ENCODE peak calls at places on chromosomes 6 and 20, in seven cellular contexts. One of them, this sample, is unnamed. For H3K9me3, the result is how much of the 10 kb centered on the place peaks cover.

GRCh38 chr20:33531047-33531877 is 41.4 kb downstream of the CBFA2T2 start:
- DNase-seq in tibial nerve: no peak
- DNase-seq in lung: no peak
- DNase-seq in H1: no peak
- DNase-seq in naive thymus-derived CD4-positive, alpha-beta T cell: no peak
- DNase-seq in cardiac muscle cell: peak
- DNase-seq in transverse colon: no peak
- DNase-seq in this sample: no peak

GRCh38 chr20:13008761-13009681 is at the start of gene SPTLC3:
- DNase-seq in lung: peak
- DNase-seq in H1: no peak
- DNase-seq in cardiac muscle cell: peak
- DNase-seq in transverse colon: peak
- DNase-seq in tibial nerve: peak
- DNase-seq in naive thymus-derived CD4-positive, alpha-beta T cell: peak
- DNase-seq in this sample: peak

GRCh38 chr6:120378582-120379220 is 955.6 kb downstream of the TBC1D32 start:
- DNase-seq in cardiac muscle cell: peak
- DNase-seq in transverse colon: no peak
- DNase-seq in H1: no peak
- DNase-seq in lung: no peak
- DNase-seq in tibial nerve: no peak
- DNase-seq in naive thymus-derived CD4-positive, alpha-beta T cell: no peak
- DNase-seq in this sample: no peak

GRCh38 chr6:141491684-141492083 is 641.0 kb upstream of the GJE1 start:
- DNase-seq in naive thymus-derived CD4-positive, alpha-beta T cell: no peak
- DNase-seq in cardiac muscle cell: no peak
- DNase-seq in H1: no peak
- DNase-seq in tibial nerve: no peak
- DNase-seq in lung: no peak
- DNase-seq in transverse colon: no peak
- DNase-seq in this sample: no peak

GRCh38 chr6:155033021-155033801 is 38.1 kb downstream of the TIAM2 start:
- DNase-seq in lung: no peak
- DNase-seq in naive thymus-derived CD4-positive, alpha-beta T cell: no peak
- DNase-seq in transverse colon: no peak
- DNase-seq in cardiac muscle cell: no peak
- DNase-seq in H1: no peak
- DNase-seq in tibial nerve: no peak
- DNase-seq in this sample: no peak

GRCh38 chr6:558959-559358 is 97.9 kb downstream of the HUS1B start:
- DNase-seq in transverse colon: no peak
- DNase-seq in cardiac muscle cell: no peak
- DNase-seq in tibial nerve: no peak
- DNase-seq in lung: no peak
- DNase-seq in naive thymus-derived CD4-positive, alpha-beta T cell: no peak
- DNase-seq in H1: no peak
- DNase-seq in this sample: no peak

GRCh38 chr6:163162874-163163213 is 251.7 kb upstream of the QKI start:
- DNase-seq in lung: peak
- DNase-seq in cardiac muscle cell: no peak
- DNase-seq in naive thymus-derived CD4-positive, alpha-beta T cell: no peak
- DNase-seq in transverse colon: no peak
- DNase-seq in H1: no peak
- DNase-seq in tibial nerve: no peak
- DNase-seq in this sample: no peak

GRCh38 chr6:28311139-28311823 is 24.7 kb downstream of the ZSCAN31 start:
- DNase-seq in naive thymus-derived CD4-positive, alpha-beta T cell: no peak
- DNase-seq in lung: no peak
- DNase-seq in tibial nerve: no peak
- DNase-seq in H1: no peak
- DNase-seq in cardiac muscle cell: no peak
- DNase-seq in transverse colon: no peak
- DNase-seq in this sample: no peak

GRCh38 chr6:16043171-16044142 is 85.4 kb upstream of the MYLIP start:
- DNase-seq in H1: no peak
- DNase-seq in tibial nerve: no peak
- DNase-seq in cardiac muscle cell: no peak
- DNase-seq in transverse colon: no peak
- DNase-seq in naive thymus-derived CD4-positive, alpha-beta T cell: no peak
- DNase-seq in lung: no peak
- DNase-seq in this sample: no peak

GRCh38 chr20:46215913-46216707 is 92.2 kb downstream of the CDH22 start:
- DNase-seq in transverse colon: no peak
- DNase-seq in tibial nerve: no peak
- DNase-seq in lung: no peak
- DNase-seq in cardiac muscle cell: peak
- DNase-seq in naive thymus-derived CD4-positive, alpha-beta T cell: no peak
- DNase-seq in H1: peak
- DNase-seq in this sample: peak

GRCh38 chr20:36491901-36492617 is 49.3 kb upstream of the MYL9 start:
- DNase-seq in tibial nerve: no peak
- DNase-seq in transverse colon: peak
- DNase-seq in naive thymus-derived CD4-positive, alpha-beta T cell: peak
- DNase-seq in cardiac muscle cell: no peak
- DNase-seq in lung: no peak
- DNase-seq in H1: no peak
- DNase-seq in this sample: no peak

GRCh38 chr6:80523029-80523428 is 416.6 kb downstream of the BCKDHB start:
- DNase-seq in tibial nerve: no peak
- DNase-seq in transverse colon: no peak
- DNase-seq in lung: no peak
- DNase-seq in naive thymus-derived CD4-positive, alpha-beta T cell: no peak
- DNase-seq in H1: no peak
- DNase-seq in cardiac muscle cell: no peak
- DNase-seq in this sample: no peak

GRCh38 chr6:149484733-149485700 is at the start of gene ZC3H12D:
- DNase-seq in tibial nerve: no peak
- DNase-seq in lung: no peak
- DNase-seq in H1: no peak
- DNase-seq in naive thymus-derived CD4-positive, alpha-beta T cell: peak
- DNase-seq in cardiac muscle cell: no peak
- DNase-seq in transverse colon: peak
- DNase-seq in this sample: peak

GRCh38 chr6:71855406-71855805 is 30.9 kb upstream of the RIMS1 start:
- DNase-seq in naive thymus-derived CD4-positive, alpha-beta T cell: no peak
- DNase-seq in transverse colon: no peak
- DNase-seq in lung: no peak
- DNase-seq in tibial nerve: no peak
- DNase-seq in H1: no peak
- DNase-seq in cardiac muscle cell: no peak
- DNase-seq in this sample: no peak

GRCh38 chr6:157586088-157586414 is 205.1 kb downstream of the ZDHHC14 start:
- DNase-seq in lung: no peak
- DNase-seq in cardiac muscle cell: no peak
- DNase-seq in tibial nerve: no peak
- DNase-seq in naive thymus-derived CD4-positive, alpha-beta T cell: no peak
- DNase-seq in transverse colon: no peak
- DNase-seq in H1: no peak
- DNase-seq in this sample: no peak

GRCh38 chr6:134097114-134097707 is 44.8 kb upstream of the SLC2A12 start:
- DNase-seq in naive thymus-derived CD4-positive, alpha-beta T cell: peak
- DNase-seq in lung: peak
- DNase-seq in tibial nerve: peak
- DNase-seq in cardiac muscle cell: peak
- DNase-seq in H1: peak
- DNase-seq in transverse colon: peak
- DNase-seq in this sample: peak

GRCh38 chr20:19212524-19213502 is at the start of gene SLC24A3:
- DNase-seq in transverse colon: peak
- DNase-seq in H1: peak
- DNase-seq in naive thymus-derived CD4-positive, alpha-beta T cell: no peak
- DNase-seq in tibial nerve: no peak
- DNase-seq in cardiac muscle cell: peak
- DNase-seq in lung: peak
- DNase-seq in this sample: peak

GRCh38 chr6:163538331-163538730 is 123.8 kb downstream of the QKI start:
- DNase-seq in transverse colon: no peak
- DNase-seq in naive thymus-derived CD4-positive, alpha-beta T cell: no peak
- DNase-seq in H1: no peak
- DNase-seq in tibial nerve: no peak
- DNase-seq in lung: no peak
- DNase-seq in cardiac muscle cell: no peak
- DNase-seq in this sample: no peak

GRCh38 chr6:64330694-64331309 is 695.2 kb downstream of the PHF3 start:
- DNase-seq in cardiac muscle cell: peak
- DNase-seq in lung: peak
- DNase-seq in tibial nerve: peak
- DNase-seq in naive thymus-derived CD4-positive, alpha-beta T cell: no peak
- DNase-seq in H1: peak
- DNase-seq in transverse colon: peak
- DNase-seq in this sample: peak

GRCh38 chr20:10660661-10661060 is 13.1 kb downstream of the JAG1 start:
- DNase-seq in cardiac muscle cell: no peak
- DNase-seq in naive thymus-derived CD4-positive, alpha-beta T cell: no peak
- DNase-seq in H1: no peak
- DNase-seq in tibial nerve: no peak
- DNase-seq in transverse colon: no peak
- DNase-seq in lung: no peak
- DNase-seq in this sample: peak

GRCh38 chr6:88013554-88013953 is 34.1 kb upstream of the SPACA1 start:
- DNase-seq in tibial nerve: no peak
- DNase-seq in H1: no peak
- DNase-seq in transverse colon: no peak
- DNase-seq in cardiac muscle cell: no peak
- DNase-seq in lung: no peak
- DNase-seq in naive thymus-derived CD4-positive, alpha-beta T cell: no peak
- DNase-seq in this sample: no peak

GRCh38 chr6:27177454-27178000 is 70.0 kb upstream of the PRSS16 start:
- DNase-seq in tibial nerve: peak
- DNase-seq in lung: peak
- DNase-seq in H1: peak
- DNase-seq in transverse colon: peak
- DNase-seq in naive thymus-derived CD4-positive, alpha-beta T cell: peak
- DNase-seq in cardiac muscle cell: peak
- DNase-seq in this sample: peak

GRCh38 chr6:56399250-56399671 is 151.9 kb upstream of the COL21A1 start:
- DNase-seq in lung: no peak
- DNase-seq in transverse colon: no peak
- DNase-seq in H1: no peak
- DNase-seq in tibial nerve: no peak
- DNase-seq in naive thymus-derived CD4-positive, alpha-beta T cell: no peak
- DNase-seq in cardiac muscle cell: no peak
- DNase-seq in this sample: no peak

GRCh38 chr20:826695-827323 is 6.7 kb upstream of the FAM110A start:
- DNase-seq in cardiac muscle cell: no peak
- DNase-seq in naive thymus-derived CD4-positive, alpha-beta T cell: no peak
- DNase-seq in H1: no peak
- DNase-seq in tibial nerve: no peak
- DNase-seq in lung: no peak
- DNase-seq in transverse colon: peak
- DNase-seq in this sample: no peak

GRCh38 chr6:94501546-94501945 is 1075.8 kb upstream of the MANEA start:
- DNase-seq in lung: no peak
- DNase-seq in naive thymus-derived CD4-positive, alpha-beta T cell: no peak
- DNase-seq in cardiac muscle cell: no peak
- DNase-seq in tibial nerve: no peak
- DNase-seq in H1: no peak
- DNase-seq in transverse colon: no peak
- DNase-seq in this sample: no peak

GRCh38 chr6:105170066-105170465 is 9.7 kb downstream of the POPDC3 start:
- DNase-seq in tibial nerve: no peak
- DNase-seq in H1: no peak
- DNase-seq in lung: no peak
- DNase-seq in cardiac muscle cell: no peak
- DNase-seq in transverse colon: no peak
- DNase-seq in naive thymus-derived CD4-positive, alpha-beta T cell: no peak
- DNase-seq in this sample: no peak

GRCh38 chr6:168032383-168032760 is 34.9 kb downstream of the KIF25 start:
- DNase-seq in H1: no peak
- DNase-seq in tibial nerve: no peak
- DNase-seq in naive thymus-derived CD4-positive, alpha-beta T cell: no peak
- DNase-seq in transverse colon: no peak
- DNase-seq in cardiac muscle cell: no peak
- DNase-seq in lung: no peak
- DNase-seq in this sample: no peak

GRCh38 chr6:166742981-166743380 is 115.9 kb upstream of the RPS6KA2 start:
- DNase-seq in H1: no peak
- DNase-seq in lung: no peak
- DNase-seq in transverse colon: no peak
- DNase-seq in cardiac muscle cell: no peak
- DNase-seq in tibial nerve: no peak
- DNase-seq in naive thymus-derived CD4-positive, alpha-beta T cell: no peak
- DNase-seq in this sample: no peak
- H3K9me3 ChIP-seq in H1: under half
- H3K9me3 ChIP-seq in lung: under half
- H3K9me3 ChIP-seq in transverse colon: under half
- H3K9me3 ChIP-seq in cardiac muscle cell: under half
- H3K9me3 ChIP-seq in tibial nerve: under half
- H3K9me3 ChIP-seq in naive thymus-derived CD4-positive, alpha-beta T cell: under half
- H3K9me3 ChIP-seq in this sample: under half

GRCh38 chr6:42103753-42104094 is 38.7 kb downstream of the C6orf132 start:
- DNase-seq in lung: no peak
- DNase-seq in naive thymus-derived CD4-positive, alpha-beta T cell: no peak
- DNase-seq in cardiac muscle cell: no peak
- DNase-seq in tibial nerve: no peak
- DNase-seq in transverse colon: no peak
- DNase-seq in H1: no peak
- DNase-seq in this sample: no peak
- H3K4me3 ChIP-seq in lung: no peak
- H3K4me3 ChIP-seq in naive thymus-derived CD4-positive, alpha-beta T cell: peak
- H3K4me3 ChIP-seq in cardiac muscle cell: no peak
- H3K4me3 ChIP-seq in tibial nerve: peak
- H3K4me3 ChIP-seq in transverse colon: peak
- H3K4me3 ChIP-seq in H1: no peak
- H3K4me3 ChIP-seq in this sample: no peak

DNA sequence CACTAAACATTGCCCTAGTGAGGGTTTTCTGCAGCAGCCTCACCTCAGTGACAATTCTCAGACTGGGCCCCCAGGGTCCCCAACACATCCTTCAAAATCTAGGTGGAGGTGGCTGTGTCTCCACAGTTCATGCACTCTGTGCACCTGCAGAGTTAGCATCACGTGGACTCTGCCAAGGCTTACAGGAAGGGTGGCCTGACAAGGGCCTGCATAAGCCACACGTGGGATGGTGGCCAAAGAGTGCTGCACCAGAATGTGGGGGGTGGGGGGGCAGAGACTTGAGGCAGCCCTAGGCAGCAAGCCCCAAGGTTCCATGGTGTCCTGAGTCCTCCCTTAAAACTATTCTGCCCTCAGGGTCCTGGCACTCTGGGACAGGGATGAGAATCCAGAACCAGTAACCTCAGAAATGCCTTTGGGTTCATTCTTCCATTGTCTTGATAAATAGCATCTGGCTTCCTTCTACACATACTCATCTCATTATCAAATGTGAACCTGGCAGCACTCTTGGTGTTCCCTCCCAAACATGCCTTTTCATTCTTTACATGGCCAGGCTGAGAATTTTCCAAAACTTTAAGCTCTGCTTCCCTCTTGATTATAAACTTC is 1.6 kb upstream of the SERPINB1 start:
- DNase-seq in transverse colon: no peak
- DNase-seq in naive thymus-derived CD4-positive, alpha-beta T cell: no peak
- DNase-seq in H1: no peak
- DNase-seq in tibial nerve: no peak
- DNase-seq in cardiac muscle cell: no peak
- DNase-seq in lung: peak
- DNase-seq in this sample: no peak
- H3K27ac ChIP-seq in transverse colon: peak
- H3K27ac ChIP-seq in naive thymus-derived CD4-positive, alpha-beta T cell: no peak
- H3K27ac ChIP-seq in H1: no peak
- H3K27ac ChIP-seq in tibial nerve: no peak
- H3K27ac ChIP-seq in cardiac muscle cell: no peak
- H3K27ac ChIP-seq in lung: no peak
- H3K27ac ChIP-seq in this sample: no peak

GRCh38 chr20:58855506-58856314 is 3.2 kb downstream of the GNAS start:
- DNase-seq in H1: no peak
- DNase-seq in lung: no peak
- DNase-seq in naive thymus-derived CD4-positive, alpha-beta T cell: no peak
- DNase-seq in cardiac muscle cell: no peak
- DNase-seq in tibial nerve: no peak
- DNase-seq in transverse colon: no peak
- DNase-seq in this sample: no peak
- H3K9me3 ChIP-seq in H1: under half
- H3K9me3 ChIP-seq in lung: under half
- H3K9me3 ChIP-seq in naive thymus-derived CD4-positive, alpha-beta T cell: under half
- H3K9me3 ChIP-seq in cardiac muscle cell: under half
- H3K9me3 ChIP-seq in tibial nerve: under half
- H3K9me3 ChIP-seq in transverse colon: under half
- H3K9me3 ChIP-seq in this sample: under half

This sample was measured in psoas muscle.